ENCODE peak calls at places on chromosome 10, in four cellular contexts. J is neural crest cell; E is stimulated activated CD8-positive, alpha-beta memory T cell treated with anti-CD3 and anti-CD28 coated beads, Interleukin-7, amount 100 ng/mL, for 1 hour; F is left ventricle myocardium inferior. R is an unnamed sample.

GRCh38 chr10:69505636-69506318 is 54.5 kb downstream of the TSPAN15 start:
- DNase-seq in J (no peak), E (no peak), F (no peak), R (no peak)

GRCh38 chr10:92691591-92692084 is 1.9 kb downstream of the HHEX start:
- DNase-seq in J (peak; percentile 9), E (no peak), F (peak; percentile 68), R (peak; percentile 26)

GRCh38 chr10:62457598-62457997 is 83.4 kb downstream of the ZNF365 start:
- DNase-seq in J (no peak), E (no peak), F (no peak), R (no peak)

GRCh38 chr10:28892818-28893547 is 215.7 kb downstream of the BAMBI start:
- DNase-seq in J (no peak), E (no peak), F (no peak), R (no peak)

GRCh38 chr10:92690211-92691041 is 671 bp downstream of the HHEX start:
- DNase-seq in J (peak; percentile 13), E (peak; percentile 60), F (peak; percentile 52), R (peak; percentile 51)

GRCh38 chr10:49632406-49633317 is 18.8 kb downstream of the CHAT start:
- DNase-seq in J (no peak), E (no peak), F (no peak), R (no peak)

GRCh38 chr10:18689498-18689897 is 30.3 kb downstream of the ARL5B start:
- DNase-seq in J (no peak), E (no peak), F (no peak), R (no peak)

GRCh38 chr10:10623958-10624590 is 393.6 kb upstream of the CELF2 start:
- DNase-seq in J (no peak), E (no peak), F (no peak), R (no peak)

GRCh38 chr10:116490028-116490662 is 55.6 kb upstream of the PNLIP start:
- DNase-seq in J (no peak), E (no peak), F (no peak), R (no peak)

GRCh38 chr10:19417740-19418139 is 369.1 kb downstream of the MALRD1 start:
- DNase-seq in J (no peak), E (no peak), F (no peak), R (no peak)

GRCh38 chr10:3229815-3230214 is 57.2 kb upstream of the PITRM1 start:
- DNase-seq in J (no peak), E (no peak), F (no peak), R (no peak)

GRCh38 chr10:101709359-101710063 is 14.5 kb upstream of the FBXW4 start:
- DNase-seq in J (no peak), E (no peak), F (no peak), R (no peak)

GRCh38 chr10:102347236-102347828 is 48.2 kb upstream of the NFKB2 start:
- DNase-seq in J (peak; percentile 13), E (no peak), F (peak; percentile 20), R (peak; percentile 22)

GRCh38 chr10:97778452-97779302 is 6.9 kb upstream of the SFRP5 start:
- DNase-seq in J (no peak), E (no peak), F (no peak), R (no peak)

GRCh38 chr10:26571655-26572054 is 125.8 kb upstream of the PDSS1 start:
- DNase-seq in J (no peak), E (no peak), F (no peak), R (no peak)

GRCh38 chr10:23994459-23995046 is 214.4 kb upstream of the KIAA1217 start:
- DNase-seq in J (peak; percentile 73), E (no peak), F (peak; percentile 36), R (peak; percentile 67)

GRCh38 chr10:1178506-1178905 is 122.3 kb downstream of the WDR37 start:
- DNase-seq in J (no peak), E (no peak), F (no peak), R (no peak)

GRCh38 chr10:46296629-46297275 is 10.0 kb downstream of the ANTXRL start:
- DNase-seq in J (no peak), E (no peak), F (no peak), R (no peak)

GRCh38 chr10:97333601-97334369 is 744 bp downstream of the FRAT2 start:
- DNase-seq in J (peak; percentile 34), E (no peak), F (peak; percentile 59), R (peak; percentile 55)

GRCh38 chr10:103452714-103453230 is 602 bp upstream of the CALHM2 start:
- DNase-seq in J (no peak), E (no peak), F (no peak), R (no peak)

GRCh38 chr10:105068497-105068896 is 427.4 kb downstream of the SORCS3 start:
- DNase-seq in J (no peak), E (no peak), F (no peak), R (no peak)

GRCh38 chr10:97356918-97357317 is 22.4 kb upstream of the FRAT2 start:
- DNase-seq in J (no peak), E (no peak), F (no peak), R (no peak)

GRCh38 chr10:58998924-58999713 is 177.3 kb upstream of the PHYHIPL start:
- DNase-seq in J (no peak), E (no peak), F (peak; percentile 49), R (no peak)

GRCh38 chr10:23543696-23544095 is 104.8 kb downstream of the OTUD1 start:
- DNase-seq in J (no peak), E (no peak), F (no peak), R (no peak)

GRCh38 chr10:68105820-68106219 is 3.5 kb upstream of the MYPN start:
- DNase-seq in J (no peak), E (no peak), F (no peak), R (no peak)